ENCODE peak calls at places on chromosomes 6 and 20, in six cellular contexts. D is naive thymus-derived CD8-positive, alpha-beta T cell; C is mesothelial cell of epicardium; Z is activated CD4-positive, alpha-beta T cell treated with anti-CD3 and anti-CD28 coated beads, Interleukin-2, amount 50 U/mL, for 48 hours; J is heart left ventricle; V is activated CD4-positive, CD25-positive, alpha-beta regulatory T cell. G is an unnamed sample.

GRCh38 chr6:160634706-160635105 is 29.4 kb downstream of the LPA start:
- DNase-seq in Z (no peak), C (no peak), J (peak; percentile 38), V (no peak), D (no peak), G (no peak)

GRCh38 chr20:1312308-1312707 is 16.6 kb downstream of the SDCBP2 start:
- DNase-seq in C (no peak), V (no peak), Z (no peak), D (no peak), J (no peak), G (no peak)

GRCh38 chr6:4210619-4211419 is 75.4 kb upstream of the ECI2 start:
- DNase-seq in Z (peak; percentile 77), J (peak; percentile 54), D (peak; percentile 35), V (peak; percentile 16), C (no peak), G (no peak)

GRCh38 chr6:136551103-136551502 is 881 bp upstream of the MAP7 start:
- DNase-seq in V (no peak), J (no peak), Z (no peak), D (no peak), C (no peak), G (no peak)

GRCh38 chr6:163983601-163984445 is 569.3 kb downstream of the QKI start:
- DNase-seq in V (no peak), C (no peak), D (no peak), J (no peak), Z (no peak), G (no peak)

GRCh38 chr20:13649548-13649947 is 10.8 kb upstream of the TASP1 start:
- DNase-seq in Z (no peak), J (peak; percentile 62), V (no peak), C (no peak), D (no peak), G (no peak)

GRCh38 chr20:40481743-40482458 is 207.1 kb downstream of the MAFB start:
- DNase-seq in J (no peak), V (no peak), Z (no peak), D (no peak), C (no peak), G (no peak)

GRCh38 chr6:89002523-89002922 is 39.1 kb upstream of the RNGTT start:
- DNase-seq in V (no peak), D (no peak), C (no peak), J (no peak), Z (no peak), G (no peak)

GRCh38 chr6:109118337-109118736 is 23.0 kb downstream of the CEP57L1 start:
- DNase-seq in C (no peak), V (no peak), D (no peak), Z (no peak), J (no peak), G (no peak)

GRCh38 chr6:3768502-3768901 is 17.0 kb upstream of the PXDC1 start:
- DNase-seq in C (no peak), V (no peak), J (no peak), D (no peak), Z (no peak), G (no peak)

GRCh38 chr20:15930324-15931305 is 642.6 kb downstream of the KIF16B start:
- DNase-seq in V (no peak), D (no peak), C (no peak), Z (no peak), J (no peak), G (peak; percentile 44)

GRCh38 chr6:24720131-24720603 is 1.2 kb upstream of the C6orf62 start:
- DNase-seq in J (peak; percentile 75), C (peak; percentile 29), Z (peak; percentile 79), V (peak; percentile 68), D (peak; percentile 83), G (peak; percentile 39)

GRCh38 chr6:169397684-169398083 is 144.0 kb upstream of the THBS2 start:
- DNase-seq in D (no peak), J (no peak), C (no peak), V (no peak), Z (no peak), G (no peak)

GRCh38 chr6:11329841-11330765 is 97.6 kb upstream of the NEDD9 start:
- DNase-seq in V (no peak), D (no peak), J (no peak), Z (no peak), C (no peak), G (no peak)

GRCh38 chr20:38270869-38271608 is 10.5 kb upstream of the KIAA1755 start:
- DNase-seq in D (no peak), Z (no peak), V (no peak), C (no peak), J (peak; percentile 82), G (no peak)

GRCh38 chr20:10877345-10877744 is 203.5 kb upstream of the JAG1 start:
- DNase-seq in J (peak; percentile 43), V (no peak), D (no peak), C (no peak), Z (no peak), G (no peak)